ENCODE peak calls at places on chromosomes 16 and 17, in seven cellular contexts. K is dorsolateral prefrontal cortex, X is DND-41, B is left ventricle myocardium inferior, T is psoas muscle, Z is heart left ventricle, G is cardiac muscle cell. Q is an unnamed sample.

GRCh38 chr17:40480501-40481003 is 20.9 kb downstream of the TNS4 start:
- DNase-seq in K (no peak), X (peak; percentile 72), B (no peak), T (no peak), Z (no peak), G (no peak), Q (no peak)

GRCh38 chr16:19700319-19700781 is 17.7 kb downstream of the KNOP1 start:
- DNase-seq in K (no peak), X (no peak), B (no peak), T (no peak), Z (no peak), G (peak; percentile 49), Q (peak; percentile 72)

GRCh38 chr17:51441431-51441830 is 181.1 kb downstream of the UTP18 start:
- DNase-seq in K (no peak), X (no peak), B (no peak), T (no peak), Z (no peak), G (no peak), Q (no peak)

GRCh38 chr17:40021471-40021961 is 6.3 kb downstream of the CSF3 start:
- DNase-seq in K (no peak), X (no peak), B (no peak), T (peak; percentile 71), Z (no peak), G (peak; percentile 59), Q (no peak)

GRCh38 chr17:82602986-82603385 is 45.3 kb downstream of the WDR45B start:
- DNase-seq in K (no peak), X (no peak), B (no peak), T (no peak), Z (peak; percentile 11), G (no peak), Q (no peak)

GRCh38 chr17:33750943-33751701 is 458.0 kb upstream of the ASIC2 start:
- DNase-seq in K (peak; percentile 74), X (peak; percentile 67), B (peak; percentile 49), T (peak; percentile 26), Z (peak; percentile 56), G (peak; percentile 73), Q (peak; percentile 81)

GRCh38 chr16:81493755-81494433 is 49.3 kb downstream of the CMIP start:
- DNase-seq in K (no peak), X (no peak), B (no peak), T (no peak), Z (no peak), G (peak; percentile 39), Q (peak; percentile 78)

GRCh38 chr17:9446528-9446927 is 129.1 kb downstream of the STX8 start:
- DNase-seq in K (no peak), X (no peak), B (no peak), T (no peak), Z (no peak), G (peak; percentile 18), Q (no peak)

GRCh38 chr17:2721603-2722002 is 10.0 kb upstream of the CLUH start:
- DNase-seq in K (no peak), X (no peak), B (no peak), T (no peak), Z (no peak), G (no peak), Q (no peak)

GRCh38 chr17:80082403-80083135 is 18.8 kb upstream of the GAA start:
- DNase-seq in K (no peak), X (peak; percentile 76), B (no peak), T (peak; percentile 45), Z (peak; percentile 63), G (peak; percentile 84), Q (no peak)

GRCh38 chr16:67304006-67304405 is 22.5 kb downstream of the KCTD19 start:
- DNase-seq in K (no peak), X (no peak), B (no peak), T (no peak), Z (no peak), G (no peak), Q (no peak)

GRCh38 chr17:5975651-5976050 is 94.5 kb upstream of the WSCD1 start:
- DNase-seq in K (no peak), X (no peak), B (no peak), T (no peak), Z (no peak), G (no peak), Q (no peak)

GRCh38 chr16:87332150-87332549 is 15.0 kb upstream of the C16orf95 start:
- DNase-seq in K (no peak), X (no peak), B (no peak), T (no peak), Z (no peak), G (no peak), Q (no peak)

GRCh38 chr16:8775359-8775758 is 22.1 kb downstream of the TMEM186 start:
- DNase-seq in K (no peak), X (no peak), B (no peak), T (no peak), Z (no peak), G (no peak), Q (no peak)

GRCh38 chr17:46780003-46780373 is 38.5 kb downstream of the WNT3 start:
- DNase-seq in K (no peak), X (no peak), B (no peak), T (no peak), Z (no peak), G (no peak), Q (peak; percentile 22)

DNA sequence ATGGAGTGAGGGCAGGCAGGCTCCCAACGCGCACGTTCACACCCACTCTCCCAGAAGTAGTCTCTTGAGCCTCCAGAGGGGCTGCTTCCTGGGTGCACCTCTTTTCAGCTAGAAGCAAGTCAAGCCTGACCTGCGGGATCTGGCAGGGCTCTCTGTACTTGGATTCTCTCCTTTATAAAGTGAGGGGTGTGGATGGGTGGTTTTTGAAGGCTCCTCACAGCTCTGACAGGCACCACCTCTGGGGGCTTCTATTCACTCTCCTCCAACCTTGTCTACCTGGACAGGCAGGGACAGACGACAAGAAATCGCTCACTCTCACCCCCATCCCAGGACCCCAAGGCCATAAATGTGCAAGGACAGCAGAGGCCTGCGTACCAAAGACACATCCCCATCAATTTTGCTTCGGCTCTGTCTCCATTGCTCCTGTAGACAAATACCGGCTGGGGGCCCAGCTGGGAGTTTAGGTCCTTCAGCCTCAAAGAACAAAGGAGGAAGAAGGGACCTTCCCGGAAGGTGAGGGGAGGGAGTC is 814 bp upstream of the DYNLL2 start:
- DNase-seq in K (no peak), X (no peak), B (no peak), T (no peak), Z (no peak), G (no peak), Q (no peak)
- H3K4me3 ChIP-seq in K (peak overlapping the region; percentile 98), X (peak overlapping the region; percentile 59), B (peak overlapping the region; percentile 98), T (peak overlapping the region; percentile 97), Z (peak overlapping the region; percentile 72), G (no peak overlapping the region), Q (no peak overlapping the region)

DNA sequence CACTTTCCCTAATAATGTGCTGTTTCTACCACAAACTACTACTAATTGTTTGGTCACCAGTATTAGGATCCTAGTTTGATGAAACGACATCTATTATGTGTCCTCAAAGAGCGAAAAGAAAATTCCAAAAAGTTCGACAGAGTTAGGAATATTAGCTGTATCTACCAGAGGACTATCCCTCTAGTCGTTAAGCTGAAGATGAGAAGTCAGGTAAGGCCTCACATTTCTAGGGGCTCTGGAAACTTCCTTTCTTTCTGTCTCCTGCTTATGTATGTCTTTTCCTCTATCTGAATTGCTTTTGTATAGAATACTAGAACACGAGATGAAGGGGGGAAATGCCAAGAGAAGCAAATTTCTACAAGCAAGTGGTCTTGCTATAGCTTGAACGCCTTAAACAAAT is 1.6 kb downstream of the GLG1 start:
- DNase-seq in K (no peak), X (no peak), B (no peak), T (no peak), Z (no peak), G (no peak), Q (no peak)
- H3K4me3 ChIP-seq in K (peak overlapping the region; percentile 100), X (peak overlapping the region; percentile 90), B (peak overlapping the region; percentile 96), T (peak overlapping the region; percentile 75), Z (peak overlapping the region; percentile 97), G (peak overlapping the region; percentile 91), Q (peak overlapping the region; percentile 67)

DNA sequence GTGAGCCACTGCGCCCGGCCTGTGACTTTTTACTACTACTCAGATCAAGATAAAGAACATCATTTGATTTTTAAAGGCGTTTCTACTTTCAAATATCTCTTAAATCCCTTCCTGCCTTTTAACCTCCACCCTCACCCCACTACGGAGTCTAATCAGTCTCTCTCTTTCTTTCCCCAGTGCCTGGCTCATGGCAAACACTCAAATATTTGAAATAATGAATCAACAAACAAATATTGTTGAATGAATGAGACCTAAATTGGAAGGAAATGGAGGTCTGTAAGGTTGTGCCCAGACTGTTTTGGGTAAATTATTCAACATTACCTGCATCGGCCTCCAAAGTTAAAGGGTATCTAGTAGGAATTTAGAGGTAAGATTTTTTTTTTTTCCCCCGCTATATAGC is 14.7 kb downstream of the COPZ2 start:
- DNase-seq in K (no peak), X (no peak), B (no peak), T (no peak), Z (no peak), G (no peak), Q (no peak)
- H3K4me3 ChIP-seq in K (peak overlapping the region; percentile 65), X (no peak overlapping the region), B (peak overlapping the region; percentile 67), T (peak overlapping the region; percentile 67), Z (no peak overlapping the region), G (peak overlapping the region; percentile 21), Q (no peak overlapping the region)

GRCh38 chr16:84823484-84823883 is 3.7 kb downstream of the CRISPLD2 start:
- DNase-seq in K (no peak), X (no peak), B (no peak), T (no peak), Z (peak; percentile 18), G (peak; percentile 86), Q (no peak)
- H3K4me3 ChIP-seq in K (no peak overlapping the region), X (no peak overlapping the region), B (peak overlapping the region; percentile 76), T (peak overlapping the region; percentile 65), Z (peak overlapping the region; percentile 61), G (no peak overlapping the region), Q (no peak overlapping the region)

DNA sequence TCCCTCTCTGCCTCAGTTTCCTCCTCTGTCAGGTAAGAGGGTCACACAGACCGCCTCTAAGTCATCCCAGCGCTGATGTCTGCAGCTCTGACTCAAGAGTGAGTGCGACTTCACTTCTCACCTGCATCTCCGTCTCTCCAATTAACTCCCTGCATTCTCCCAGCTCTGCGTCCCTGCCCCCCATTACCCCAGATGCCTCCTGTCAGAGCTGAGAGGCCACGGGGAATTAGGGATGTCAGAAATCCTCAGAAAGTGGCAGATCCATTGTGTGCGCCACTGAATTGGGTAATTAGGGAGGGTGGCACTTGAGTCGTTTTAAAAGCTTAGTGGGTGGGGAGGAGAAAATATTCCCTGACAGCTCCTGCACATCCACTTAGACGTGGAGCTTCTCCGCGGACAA is 885.4 kb upstream of the EEF2KMT start:
- DNase-seq in K (no peak), X (no peak), B (no peak), T (no peak), Z (no peak), G (no peak), Q (no peak)
- H3K4me3 ChIP-seq in K (no peak overlapping the region), X (no peak overlapping the region), B (no peak overlapping the region), T (no peak overlapping the region), Z (no peak overlapping the region), G (no peak overlapping the region), Q (no peak overlapping the region)

GRCh38 chr17:64390066-64390465 is 594 bp downstream of the PECAM1 start:
- DNase-seq in K (no peak), X (no peak), B (no peak), T (no peak), Z (no peak), G (no peak), Q (no peak)
- H3K4me3 ChIP-seq in K (peak overlapping the region; percentile 53), X (no peak overlapping the region), B (peak overlapping the region; percentile 64), T (peak overlapping the region; percentile 59), Z (peak overlapping the region; percentile 53), G (no peak overlapping the region), Q (no peak overlapping the region)